ENCODE peak calls at places on chromosomes 1 and 21, in four cellular contexts. B, Z, O and Y are unnamed samples.

GRCh38 chr1:239814306-239814881 is 277.3 kb upstream of the FMN2 start:
- DNase-seq in O (no peak), B (no peak), Z (no peak), Y (no peak)

GRCh38 chr1:213535679-213536078 is 452.1 kb upstream of the PROX1 start:
- DNase-seq in O (no peak), Z (no peak), B (no peak), Y (no peak)

GRCh38 chr1:109201123-109201703 is 12.5 kb upstream of the SARS1 start:
- DNase-seq in B (peak; percentile 86), O (no peak), Z (peak; percentile 65), Y (peak; percentile 63)

GRCh38 chr1:159775716-159776115 is 5.0 kb upstream of the DUSP23 start:
- DNase-seq in Z (no peak), B (no peak), O (no peak), Y (no peak)

GRCh38 chr1:41545996-41546938 is 61.8 kb upstream of the EDN2 start:
- DNase-seq in B (no peak), O (no peak), Z (peak; percentile 22), Y (no peak)

GRCh38 chr1:18941221-18942141 is 15.0 kb downstream of the IFFO2 start:
- DNase-seq in Z (no peak), B (no peak), O (no peak), Y (no peak)

GRCh38 chr1:18536356-18536755 is 55.6 kb downstream of the KLHDC7A start:
- DNase-seq in Z (no peak), O (no peak), B (no peak), Y (no peak)

GRCh38 chr1:38308780-38309179 is 262.2 kb upstream of the POU3F1 start:
- DNase-seq in O (no peak), Z (no peak), B (no peak), Y (no peak)

GRCh38 chr21:40049031-40049958 is 182.1 kb downstream of the PCP4 start:
- DNase-seq in O (no peak), B (no peak), Z (no peak), Y (no peak)

GRCh38 chr1:248143311-248143710 is 1.6 kb upstream of the OR2M5 start:
- DNase-seq in O (no peak), B (no peak), Z (no peak), Y (no peak)

GRCh38 chr1:197423006-197423405 is 155.0 kb downstream of the CRB1 start:
- DNase-seq in Z (no peak), B (no peak), O (no peak), Y (no peak)

GRCh38 chr1:9249534-9250335 is 15.2 kb downstream of the H6PD start:
- DNase-seq in Z (peak; percentile 87), B (peak; percentile 87), O (no peak), Y (peak; percentile 45)

GRCh38 chr21:46637952-46638746 is 2.7 kb downstream of the PRMT2 start:
- DNase-seq in Z (no peak), O (no peak), B (no peak), Y (peak; percentile 58)

GRCh38 chr1:150009604-150010387 is 730 bp downstream of the OTUD7B start:
- DNase-seq in B (no peak), Z (peak; percentile 39), O (no peak), Y (peak; percentile 81)

GRCh38 chr21:33821580-33822322 is 93.9 kb downstream of the ATP5PO start:
- DNase-seq in Z (no peak), B (no peak), O (no peak), Y (no peak)

GRCh38 chr1:230708631-230709580 is 5.0 kb downstream of the AGT start:
- DNase-seq in O (no peak), B (no peak), Z (peak; percentile 51), Y (no peak)

GRCh38 chr1:178330153-178330552 is 166.6 kb downstream of the CLEC20A start:
- DNase-seq in O (no peak), Z (no peak), B (no peak), Y (no peak)

GRCh38 chr1:207407655-207408256 is 46.4 kb upstream of the CR2 start:
- DNase-seq in B (no peak), O (no peak), Z (no peak), Y (peak; percentile 53)

GRCh38 chr1:207414606-207415108 is 39.5 kb upstream of the CR2 start:
- DNase-seq in O (no peak), Z (no peak), B (no peak), Y (no peak)

GRCh38 chr1:207418336-207418735 is 35.8 kb upstream of the CR2 start:
- DNase-seq in B (no peak), Z (no peak), O (no peak), Y (no peak)

DNA sequence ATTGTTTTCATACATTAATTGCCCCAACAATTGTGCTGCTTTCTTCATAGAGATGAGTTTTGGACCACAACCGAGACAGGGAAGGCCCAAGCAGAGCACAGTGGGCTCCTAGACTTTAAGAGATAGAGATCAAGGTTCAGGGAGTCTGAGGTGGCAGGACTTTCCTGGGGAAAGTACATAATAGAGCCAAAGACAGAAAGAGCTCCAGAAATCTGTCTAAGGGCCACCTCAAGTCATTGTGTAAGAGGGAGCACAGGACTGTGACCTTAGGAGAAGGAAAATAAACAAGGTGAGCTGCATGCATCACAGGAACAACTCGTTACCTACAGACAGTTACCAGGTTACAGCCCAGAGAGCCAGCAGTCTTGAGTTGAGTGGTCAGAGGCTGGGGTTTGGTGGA is 41.3 kb upstream of the CR2 start:
- DNase-seq in O (no peak), B (no peak), Z (no peak), Y (no peak)
- TF ChIP-seq POLR2A in O (no peak), B (no peak), Z (no peak), Y (no peak)

GRCh38 chr1:207034208-207034607 is 1.7 kb upstream of the C1orf116 start:
- DNase-seq in O (no peak), Z (no peak), B (no peak), Y (peak; percentile 60)

GRCh38 chr1:207031632-207032258 is 811 bp downstream of the C1orf116 start:
- DNase-seq in B (no peak), O (no peak), Z (no peak), Y (no peak)

GRCh38 chr1:207031016-207031415 is 1.5 kb downstream of the C1orf116 start:
- DNase-seq in O (no peak), B (no peak), Z (no peak), Y (no peak)

GRCh38 chr1:207033302-207033701 is 746 bp upstream of the C1orf116 start:
- DNase-seq in Z (no peak), O (no peak), B (no peak), Y (no peak)

GRCh38 chr1:207032528-207033017 is at the start of gene C1orf116:
- DNase-seq in Z (no peak), B (peak; percentile 65), O (no peak), Y (peak; percentile 35)
- TF ChIP-seq POLR2A in Z (no peak), B (no peak), O (no peak), Y (no peak)

DNA sequence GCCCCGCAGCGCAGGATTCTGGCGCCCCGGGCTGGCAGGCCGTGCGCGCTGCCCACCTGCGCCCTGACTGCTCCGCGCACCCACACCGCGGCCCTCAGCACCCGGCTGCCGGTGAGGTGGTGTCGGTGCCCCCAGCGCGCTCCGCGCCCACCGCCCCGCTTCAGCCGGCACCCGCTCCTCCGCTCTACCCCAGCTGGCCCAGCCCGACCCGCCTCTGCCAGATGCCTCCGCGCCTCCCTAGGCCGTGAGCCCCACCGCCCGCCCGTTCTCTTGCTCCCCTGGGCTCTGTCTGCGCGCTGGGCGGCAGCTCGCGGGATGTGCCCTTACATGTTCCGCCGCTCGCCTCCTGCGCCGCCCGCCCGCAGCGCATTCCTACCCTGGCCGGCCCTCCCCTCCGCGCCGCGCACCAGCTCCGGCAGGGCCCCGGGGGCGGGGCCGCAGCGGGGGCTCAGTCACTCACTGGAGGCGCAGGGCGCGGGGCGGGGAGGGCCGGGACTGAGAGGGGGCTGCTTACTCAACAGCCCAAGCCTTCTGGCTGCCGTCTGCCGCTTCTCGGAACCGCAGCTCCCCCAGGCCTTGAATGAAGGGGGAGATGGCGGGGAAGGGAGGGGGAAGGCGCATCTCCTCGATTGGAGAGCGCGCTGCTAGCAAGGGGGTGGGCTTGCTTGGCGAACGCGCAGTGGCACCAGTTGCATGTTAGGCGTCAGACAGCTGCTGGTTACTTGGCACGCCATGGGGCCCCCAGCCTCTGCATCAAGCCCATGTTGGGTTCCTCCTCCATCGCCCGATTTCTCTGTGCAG is at the start of gene PHLDA3:
- DNase-seq in Z (peak; percentile 92), O (peak; percentile 86), B (peak; percentile 82), Y (peak; percentile 54)
- TF ChIP-seq POLR2A in Z (no peak), O (peak; percentile 92), B (no peak), Y (peak; percentile 39)

DNA sequence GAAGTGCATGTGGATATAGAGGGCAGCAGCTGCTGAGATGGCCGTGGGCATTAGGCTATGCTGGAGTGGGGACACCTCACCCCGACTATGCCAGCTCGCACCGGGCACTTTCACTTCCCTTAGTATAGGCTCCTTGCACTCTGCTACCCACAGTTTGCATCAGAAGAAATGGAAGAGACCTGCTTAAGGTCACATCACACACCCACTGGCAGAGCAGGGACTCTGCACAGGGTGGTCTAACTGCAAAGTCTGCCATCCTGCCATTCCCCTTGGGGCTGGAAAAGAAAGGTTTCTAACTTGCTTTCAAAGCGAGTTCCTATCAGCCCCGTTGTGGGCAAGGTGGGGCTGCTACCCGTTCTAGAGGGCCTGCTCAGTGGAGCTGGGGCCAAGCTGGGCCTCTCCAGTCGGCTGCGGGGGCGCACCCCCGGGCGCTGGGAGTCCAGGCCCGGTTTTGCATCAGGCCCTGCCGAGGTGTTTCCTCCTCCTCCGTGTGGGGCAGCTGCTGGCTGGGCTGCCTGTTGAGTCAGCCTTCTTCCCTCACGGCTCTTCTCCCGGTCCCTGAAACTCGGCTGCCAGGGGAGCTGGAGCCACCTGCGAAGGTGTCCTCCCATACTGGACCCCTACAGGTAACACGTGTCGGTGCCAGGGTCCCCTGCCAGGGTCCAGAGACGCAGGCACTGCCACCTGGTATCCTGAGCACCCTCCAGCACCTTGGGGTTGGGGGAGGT is at the start of gene SYTL1:
- DNase-seq in O (no peak), B (peak; percentile 73), Z (no peak), Y (no peak)
- TF ChIP-seq POLR2A in O (no peak), B (no peak), Z (no peak), Y (peak; percentile 29)

GRCh38 chr1:167630568-167631385 is 745 bp downstream of the RCSD1 start:
- DNase-seq in O (no peak), B (no peak), Z (no peak), Y (peak; percentile 42)
- TF ChIP-seq POLR2A in O (no peak), B (no peak), Z (no peak), Y (no peak)

DNA sequence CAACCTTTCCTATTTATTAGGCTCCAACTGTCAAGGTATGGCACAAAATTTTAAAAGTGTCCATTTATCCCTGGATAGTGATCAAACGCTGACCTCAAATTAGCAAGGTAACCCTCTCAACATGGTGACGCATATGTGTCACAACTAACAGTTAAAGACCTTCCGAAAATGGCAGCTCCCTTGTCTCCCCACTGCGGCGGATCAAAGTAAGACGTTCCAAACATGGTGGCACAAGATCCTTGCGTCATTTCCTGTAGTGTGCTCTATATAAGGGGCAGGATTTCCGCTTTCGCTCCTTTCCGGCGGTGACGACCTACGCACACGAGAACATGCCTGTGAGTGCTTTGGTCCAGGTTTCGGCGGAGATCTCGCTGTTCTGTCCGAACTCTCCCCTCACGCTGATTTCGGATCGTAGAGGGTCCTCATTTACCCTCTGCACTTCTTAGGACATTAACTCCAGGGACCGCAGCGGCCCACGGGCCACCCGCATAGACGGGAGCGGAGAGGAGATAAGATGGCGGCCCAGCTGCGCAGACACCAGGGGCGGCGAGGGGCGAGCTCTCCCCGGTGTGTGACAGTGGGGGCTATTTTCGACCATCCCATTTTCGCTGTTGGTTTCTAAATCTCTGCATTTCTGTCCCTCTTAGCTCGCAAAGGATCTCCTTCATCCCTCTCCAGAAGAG is at the start of gene RPS27:
- DNase-seq in Z (peak; percentile 94), B (peak; percentile 86), O (peak; percentile 79), Y (peak; percentile 98)
- TF ChIP-seq POLR2A in Z (peak; percentile 66), B (peak; percentile 100), O (peak; percentile 97), Y (peak; percentile 100)